ENCODE peak calls at places on chromosomes 5 and 9, in four cellular contexts. G is CD8-positive, alpha-beta T cell; E is breast epithelium; Y is neuronal stem cell. W is an unnamed sample. For H3K27me3, the result is how much of the 10 kb centered on the place peaks cover.

GRCh38 chr5:66179297-66180051 is 35.4 kb downstream of the SREK1 start:
- DNase-seq in G (no peak), E (no peak), Y (no peak), W (no peak)

GRCh38 chr5:43839218-43839617 is 236.2 kb downstream of the NNT start:
- DNase-seq in G (no peak), E (no peak), Y (no peak), W (no peak)

GRCh38 chr9:114117614-114117995 is 18.5 kb upstream of the KIF12 start:
- DNase-seq in G (no peak), E (no peak), Y (no peak), W (peak)

GRCh38 chr9:38003230-38003629 is 65.8 kb downstream of the SHB start:
- DNase-seq in G (no peak), E (no peak), Y (no peak), W (no peak)

GRCh38 chr9:134681061-134681661 is 39.6 kb downstream of the COL5A1 start:
- DNase-seq in G (no peak), E (no peak), Y (no peak), W (peak)

GRCh38 chr5:89397096-89397495 is 514.1 kb upstream of the MEF2C start:
- DNase-seq in G (no peak), E (no peak), Y (no peak), W (no peak)

GRCh38 chr9:35726876-35727438 is 5.0 kb downstream of the TLN1 start:
- DNase-seq in G (peak), E (no peak), Y (no peak), W (no peak)

GRCh38 chr9:124262596-124263045 is 4.9 kb downstream of the NEK6 start:
- DNase-seq in G (no peak), E (no peak), Y (peak), W (peak)

GRCh38 chr9:111657051-111657450 is 4.4 kb upstream of the GNG10 start:
- DNase-seq in G (no peak), E (no peak), Y (no peak), W (no peak)

DNA sequence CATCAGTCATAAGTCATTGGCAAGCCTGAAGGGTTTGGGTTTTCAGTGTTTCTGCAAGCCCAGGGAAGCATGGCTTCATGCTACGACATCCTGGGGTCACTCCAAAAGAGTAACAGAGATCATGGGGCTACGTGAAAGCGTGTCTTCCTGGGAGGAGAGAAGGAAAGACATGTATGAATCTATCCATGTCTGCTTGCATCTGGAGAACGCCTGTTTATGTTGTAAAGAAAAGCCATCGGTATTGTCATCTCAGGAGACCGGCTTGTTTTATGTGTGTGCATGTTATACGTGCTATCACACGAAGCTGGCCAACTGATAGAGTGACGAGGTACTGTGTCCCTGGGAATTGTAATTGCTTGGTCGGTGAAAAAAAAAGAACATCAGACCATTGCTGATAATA is 460 bp upstream of the CDH6 start:
- DNase-seq in G (no peak), E (no peak), Y (no peak), W (no peak)
- H3K27me3 ChIP-seq in G (under half), E (under half), Y (under half), W (under half)

GRCh38 chr5:140356878-140357730 is 2.9 kb upstream of the SLC4A9 start:
- DNase-seq in G (no peak), E (no peak), Y (no peak), W (no peak)

GRCh38 chr5:140360101-140360500 is at the start of gene SLC4A9:
- DNase-seq in G (no peak), E (no peak), Y (no peak), W (no peak)

GRCh38 chr5:140358738-140359310 is 1.2 kb upstream of the SLC4A9 start:
- DNase-seq in G (no peak), E (no peak), Y (peak), W (peak)

GRCh38 chr5:140355551-140355950 is 4.4 kb upstream of the SLC4A9 start:
- DNase-seq in G (no peak), E (no peak), Y (no peak), W (no peak)

DNA sequence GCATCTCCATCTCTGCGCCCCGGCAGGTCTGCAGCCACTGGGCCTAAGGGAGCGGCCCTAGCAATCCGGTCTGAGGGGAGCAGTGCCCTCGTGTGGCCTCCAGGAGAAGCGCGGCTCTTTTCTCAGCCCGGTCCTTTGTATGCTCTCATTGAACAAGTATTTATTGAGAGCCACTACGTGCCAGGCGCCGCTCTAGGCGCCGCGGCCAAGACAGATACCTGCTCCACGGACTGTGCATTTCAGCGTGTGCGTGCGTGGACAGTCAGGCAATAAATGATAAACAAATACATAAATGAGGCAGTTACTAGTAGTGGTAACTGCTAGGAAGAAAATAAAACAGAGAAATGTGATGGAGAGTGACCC is 2.3 kb upstream of the SLC4A9 start:
- DNase-seq in G (peak), E (peak), Y (peak), W (peak)
- H3K4me3 ChIP-seq in G (no peak), E (no peak), Y (no peak), W (no peak)

GRCh38 chr5:50962934-50963646 is 296.7 kb downstream of the PARP8 start:
- DNase-seq in G (peak), E (peak), Y (peak), W (peak)

GRCh38 chr5:50953290-50953689 is 286.9 kb downstream of the PARP8 start:
- DNase-seq in G (no peak), E (no peak), Y (no peak), W (no peak)

GRCh38 chr5:50963647-50964584 is 297.5 kb downstream of the PARP8 start:
- DNase-seq in G (no peak), E (no peak), Y (peak), W (peak)

DNA sequence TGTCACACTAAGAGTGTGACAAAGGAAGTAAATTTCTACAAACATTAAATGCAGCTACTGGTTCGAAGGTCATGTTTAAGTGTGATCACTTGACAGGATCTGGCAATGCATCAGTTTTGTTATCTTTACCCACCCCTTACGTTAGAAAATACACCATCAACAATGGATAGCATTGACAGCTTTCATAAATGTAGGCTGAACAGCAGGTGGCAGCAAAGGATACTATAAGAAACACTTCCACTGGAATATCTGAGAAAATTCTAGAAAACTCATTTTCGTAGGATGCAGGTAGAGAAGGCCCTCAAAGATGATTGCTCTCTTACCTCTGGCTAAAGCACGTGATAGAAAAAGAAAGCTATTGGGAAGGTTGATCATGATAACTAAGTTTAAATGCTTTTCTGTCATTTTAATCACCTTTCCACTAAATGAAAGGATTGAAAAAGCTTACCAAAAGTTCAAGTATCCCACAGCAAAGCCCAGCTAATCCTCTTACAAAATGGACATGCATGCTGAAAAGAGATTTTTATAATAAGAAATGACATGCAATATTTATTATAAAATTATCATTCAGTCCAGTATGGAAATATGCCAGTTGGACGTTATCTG is 292.5 kb downstream of the PARP8 start:
- DNase-seq in G (no peak), E (no peak), Y (peak), W (peak)
- H3K27me3 ChIP-seq in G (under half), E (under half), Y (under half), W (under half)

DNA sequence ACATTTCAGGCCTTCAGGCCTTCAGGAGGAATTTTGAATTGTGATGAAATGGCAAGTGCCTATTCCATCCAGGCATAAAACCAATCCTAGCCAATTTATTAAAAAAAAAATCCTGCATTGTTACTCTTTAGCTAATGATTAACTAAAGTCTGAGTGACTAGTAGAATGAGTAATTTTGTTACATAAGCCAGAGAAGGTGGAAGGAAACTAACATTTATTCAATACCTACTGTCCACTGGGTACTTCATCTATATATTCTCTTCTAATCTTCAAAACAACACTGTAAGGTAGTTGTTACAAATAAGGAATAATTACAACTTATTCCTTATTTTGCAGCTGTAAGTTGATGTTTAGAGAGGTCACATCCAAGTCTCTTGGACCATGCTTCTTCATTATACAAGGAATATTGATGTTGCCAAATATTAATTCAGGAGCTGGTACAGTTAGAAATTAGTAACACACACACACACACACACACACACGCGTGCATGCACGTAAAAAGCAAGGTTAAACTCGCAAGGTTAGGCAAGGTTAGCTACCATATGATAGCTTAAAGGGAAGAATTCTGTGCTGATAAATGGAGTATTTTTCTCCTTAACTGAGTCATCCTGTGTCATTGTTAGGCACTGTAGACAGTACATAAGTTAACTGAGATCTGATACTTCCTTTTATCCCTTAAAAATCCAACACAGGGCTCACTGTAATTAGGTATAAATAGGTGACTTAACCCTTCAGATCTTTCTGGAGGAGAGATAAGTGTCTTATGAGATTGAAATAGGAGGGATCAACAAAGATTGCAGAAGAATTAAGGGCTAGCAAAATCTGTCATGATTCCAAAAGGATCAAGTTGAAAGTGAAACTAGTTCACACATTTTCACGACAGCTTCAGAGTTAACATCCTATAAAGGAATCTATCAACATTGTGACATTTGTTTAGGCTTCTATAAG is 596.9 kb downstream of the PDE4D start:
- DNase-seq in G (no peak), E (no peak), Y (no peak), W (no peak)
- H3K4me3 ChIP-seq in G (no peak), E (peak), Y (no peak), W (no peak)

GRCh38 chr5:98993512-98993911 is 64.7 kb upstream of the CHD1 start:
- DNase-seq in G (no peak), E (no peak), Y (no peak), W (no peak)

GRCh38 chr5:98994636-98995035 is 65.8 kb upstream of the CHD1 start:
- DNase-seq in G (no peak), E (no peak), Y (no peak), W (no peak)

GRCh38 chr5:99000221-99000620 is 71.4 kb upstream of the CHD1 start:
- DNase-seq in G (no peak), E (no peak), Y (no peak), W (no peak)

GRCh38 chr5:98999631-99000030 is 70.8 kb upstream of the CHD1 start:
- DNase-seq in G (no peak), E (no peak), Y (no peak), W (no peak)

GRCh38 chr5:98997000-98997399 is 68.2 kb upstream of the CHD1 start:
- DNase-seq in G (no peak), E (no peak), Y (no peak), W (no peak)
- H3K27me3 ChIP-seq in G (under half), E (under half), Y (under half), W (under half)

DNA sequence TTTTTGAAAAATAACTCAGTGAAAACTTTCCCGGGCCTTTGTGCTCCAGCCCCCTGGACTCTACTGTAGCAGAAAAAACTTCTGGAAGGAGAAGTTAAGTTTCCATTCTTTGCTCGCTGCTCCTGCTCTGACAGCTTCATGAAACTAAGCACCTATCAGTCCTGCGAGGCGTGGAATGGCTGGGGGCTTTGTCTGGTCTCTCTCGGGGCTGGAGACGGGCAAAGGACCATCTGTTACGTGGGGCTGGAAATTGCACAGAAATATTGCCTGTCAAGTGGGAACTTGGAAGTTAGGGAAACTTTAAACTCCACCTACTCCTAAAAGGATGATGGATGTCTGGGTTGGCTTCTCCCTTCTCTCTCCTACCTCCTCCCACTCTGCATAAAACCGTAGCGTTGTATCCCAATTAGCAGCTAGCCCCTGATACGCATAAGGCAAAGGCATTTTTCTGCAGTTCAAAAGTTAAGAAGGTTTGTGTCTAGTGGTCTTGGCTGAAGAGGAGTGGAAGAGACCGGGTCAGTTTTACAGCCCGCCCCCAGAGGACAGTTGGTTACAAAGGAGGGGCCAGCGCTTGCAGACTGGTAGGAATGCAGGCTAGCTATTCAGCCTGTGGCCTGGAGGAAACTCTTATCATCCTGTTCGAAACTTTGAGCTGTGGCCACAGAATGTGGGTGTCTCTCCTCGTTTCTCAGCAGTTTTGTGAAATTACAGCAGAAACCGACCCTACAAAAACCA is 1.2 kb downstream of the FBXL7 start:
- DNase-seq in G (no peak), E (no peak), Y (peak), W (peak)
- H3K4me3 ChIP-seq in G (no peak), E (peak), Y (peak), W (peak)

GRCh38 chr9:89747589-89747988 is 142.8 kb downstream of the GADD45G start:
- DNase-seq in G (no peak), E (no peak), Y (no peak), W (no peak)
- H3K27me3 ChIP-seq in G (under half), E (under half), Y (under half), W (under half)

GRCh38 chr9:129836342-129837007 is 1.2 kb downstream of the USP20 start:
- DNase-seq in G (no peak), E (no peak), Y (no peak), W (peak)
- H3K4me3 ChIP-seq in G (peak), E (peak), Y (no peak), W (peak)

GRCh38 chr5:180652771-180653170 is 3.4 kb upstream of the FLT4 start:
- DNase-seq in G (no peak), E (no peak), Y (no peak), W (no peak)
- H3K27me3 ChIP-seq in G (under half), E (under half), Y (under half), W (under half)

W was measured in H7.